ENCODE peak calls at places on chromosome 2, in six cellular contexts. U, Y, M, Q, E and I are unnamed samples.

GRCh38 chr2:134412639-134412999 is 158.7 kb downstream of the MGAT5 start:
- DNase-seq in E (no peak), M (no peak), U (no peak), Q (no peak), Y (no peak), I (no peak)

GRCh38 chr2:17969661-17970060 is 91.2 kb downstream of the KCNS3 start:
- DNase-seq in U (no peak), E (no peak), Y (no peak), M (no peak), Q (no peak), I (no peak)

GRCh38 chr2:239673641-239674040 is 272.8 kb upstream of the HDAC4 start:
- DNase-seq in Q (no peak), E (no peak), U (no peak), Y (no peak), M (no peak), I (no peak)

GRCh38 chr2:196566969-196567666 is 72.4 kb upstream of the CCDC150 start:
- DNase-seq in Q (no peak), Y (no peak), U (no peak), E (no peak), M (no peak), I (no peak)

GRCh38 chr2:223797811-223798721 is 39.3 kb downstream of the AP1S3 start:
- DNase-seq in Y (peak; percentile 24), U (peak; percentile 62), Q (no peak), E (peak; percentile 81), M (peak; percentile 73), I (no peak)

GRCh38 chr2:44938287-44939073 is 3.0 kb upstream of the SIX3 start:
- DNase-seq in U (no peak), M (no peak), Y (peak; percentile 76), Q (no peak), E (no peak), I (no peak)

GRCh38 chr2:52881606-52882005 is 886.0 kb upstream of the CHAC2 start:
- DNase-seq in Q (no peak), E (no peak), M (peak; percentile 56), Y (no peak), U (no peak), I (peak; percentile 23)

GRCh38 chr2:166000401-166000800 is 46.8 kb upstream of the TTC21B start:
- DNase-seq in U (no peak), Q (no peak), Y (no peak), E (no peak), M (no peak), I (no peak)

GRCh38 chr2:10909996-10910341 is 1.8 kb upstream of the KCNF1 start:
- DNase-seq in E (no peak), Y (no peak), Q (no peak), M (no peak), U (no peak), I (no peak)

GRCh38 chr2:227511955-227512354 is 40.0 kb downstream of the AGFG1 start:
- DNase-seq in Y (no peak), M (no peak), U (no peak), E (no peak), Q (no peak), I (no peak)

GRCh38 chr2:231123362-231123898 is 1.4 kb downstream of the HTR2B start:
- DNase-seq in Q (no peak), M (no peak), Y (peak; percentile 24), U (no peak), E (no peak), I (no peak)

GRCh38 chr2:157032019-157032418 is 225.5 kb upstream of the GALNT5 start:
- DNase-seq in Y (no peak), U (no peak), Q (peak; percentile 81), E (peak; percentile 82), M (peak; percentile 68), I (peak; percentile 37)

GRCh38 chr2:141501743-141502142 is 629.1 kb downstream of the LRP1B start:
- DNase-seq in U (no peak), Y (no peak), M (no peak), Q (no peak), E (no peak), I (no peak)

GRCh38 chr2:11749646-11750349 is 3.4 kb downstream of the LPIN1 start:
- DNase-seq in M (no peak), Y (no peak), Q (no peak), E (no peak), U (peak; percentile 55), I (no peak)

GRCh38 chr2:69603146-69603743 is 40.3 kb downstream of the AAK1 start:
- DNase-seq in Q (no peak), E (no peak), Y (no peak), M (no peak), U (no peak), I (no peak)

GRCh38 chr2:37436324-37436723 is 91.9 kb downstream of the QPCT start:
- DNase-seq in Q (no peak), Y (no peak), U (no peak), M (no peak), E (no peak), I (no peak)

GRCh38 chr2:105179469-105180372 is 61.8 kb upstream of the GPR45 start:
- DNase-seq in E (peak; percentile 83), U (peak; percentile 42), M (peak; percentile 93), Q (no peak), Y (peak; percentile 68), I (peak; percentile 69)

GRCh38 chr2:70707706-70708105 is 60.3 kb downstream of the ADD2 start:
- DNase-seq in Y (no peak), U (no peak), E (no peak), Q (no peak), M (no peak), I (no peak)

GRCh38 chr2:7812231-7812995 is 869.4 kb upstream of the ID2 start:
- DNase-seq in Q (peak; percentile 22), E (no peak), Y (no peak), M (peak; percentile 56), U (no peak), I (no peak)

GRCh38 chr2:30178618-30179404 is 32.0 kb downstream of the YPEL5 start:
- DNase-seq in E (no peak), Q (peak; percentile 13), U (no peak), M (peak; percentile 96), Y (no peak), I (no peak)

DNA sequence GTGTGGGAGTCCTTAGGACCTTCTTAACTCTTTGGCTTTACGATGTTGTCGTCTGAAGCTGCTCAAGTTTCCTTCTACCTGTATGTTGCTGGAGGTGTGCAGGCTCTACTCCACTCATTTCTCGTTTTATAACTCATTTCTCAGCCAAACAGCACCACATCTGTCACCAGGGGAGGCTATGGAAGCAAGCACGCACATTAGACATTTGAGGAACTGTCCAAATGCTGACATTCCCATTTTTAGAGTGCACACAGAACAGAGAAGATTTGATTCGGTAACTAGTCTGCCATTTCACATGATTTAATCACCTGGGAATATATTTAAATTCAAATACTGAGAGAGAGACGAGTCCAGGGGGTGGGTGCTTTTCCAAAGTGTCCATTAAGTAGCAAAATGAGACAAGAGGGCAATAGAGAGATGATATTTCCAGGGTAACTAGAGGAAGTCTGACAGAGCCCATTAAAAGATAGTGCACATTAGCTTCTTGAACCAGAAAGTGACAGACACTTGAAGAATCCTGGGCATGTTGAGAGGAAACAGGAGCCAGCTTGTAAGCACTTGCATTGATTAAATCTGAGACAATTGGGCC is 793.3 kb downstream of the TDRD15 start:
- DNase-seq in M (peak; percentile 9), Y (no peak), E (peak; percentile 10), U (no peak), Q (no peak), I (no peak)
- TF ChIP-seq CTCF in M (no peak), Y (no peak), E (no peak), U (no peak), Q (no peak), I (peak; percentile 11)

DNA sequence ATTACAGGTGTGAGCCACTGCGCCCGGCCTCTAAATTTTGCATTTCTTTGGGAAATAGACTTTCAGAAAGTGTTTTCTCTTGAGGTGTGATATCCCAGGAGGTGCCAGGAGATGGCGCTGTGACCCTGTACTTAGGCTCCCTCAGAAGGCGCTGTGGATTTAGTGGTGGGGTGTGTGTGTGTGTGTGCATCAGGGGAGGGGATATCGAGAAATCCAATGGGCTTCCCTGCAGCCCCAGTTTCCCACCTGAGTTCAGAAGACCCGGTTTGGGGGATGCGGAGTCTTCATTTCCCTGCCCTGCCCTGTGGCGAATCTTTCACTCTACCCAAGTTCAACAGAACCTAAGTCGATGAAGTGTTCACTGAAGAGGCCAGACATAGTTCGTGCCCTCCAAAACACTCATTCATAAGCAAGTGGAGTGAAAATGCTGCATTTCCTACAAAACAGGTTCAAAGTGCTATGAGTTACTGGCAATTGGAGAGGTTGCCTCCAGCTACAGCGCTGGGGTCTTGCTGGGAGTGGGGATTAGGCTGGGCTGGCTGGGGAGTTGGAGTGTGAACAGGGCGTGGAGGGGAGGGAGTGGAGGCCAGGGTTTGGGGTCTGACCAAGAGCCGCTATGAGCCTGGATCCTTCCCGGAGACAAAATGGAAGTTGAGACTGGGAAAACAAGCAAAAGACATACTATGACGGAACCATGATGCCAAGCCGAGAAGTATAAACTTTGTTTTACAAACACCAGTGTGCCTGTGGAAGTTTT is 6.5 kb upstream of the WNT6 start:
- DNase-seq in E (peak; percentile 77), U (peak; percentile 70), M (peak; percentile 67), Q (no peak), Y (peak; percentile 89), I (no peak)
- TF ChIP-seq CTCF in E (peak; percentile 82), U (peak; percentile 85), M (peak; percentile 89), Q (peak; percentile 78), Y (peak; percentile 89), I (peak; percentile 91)

DNA sequence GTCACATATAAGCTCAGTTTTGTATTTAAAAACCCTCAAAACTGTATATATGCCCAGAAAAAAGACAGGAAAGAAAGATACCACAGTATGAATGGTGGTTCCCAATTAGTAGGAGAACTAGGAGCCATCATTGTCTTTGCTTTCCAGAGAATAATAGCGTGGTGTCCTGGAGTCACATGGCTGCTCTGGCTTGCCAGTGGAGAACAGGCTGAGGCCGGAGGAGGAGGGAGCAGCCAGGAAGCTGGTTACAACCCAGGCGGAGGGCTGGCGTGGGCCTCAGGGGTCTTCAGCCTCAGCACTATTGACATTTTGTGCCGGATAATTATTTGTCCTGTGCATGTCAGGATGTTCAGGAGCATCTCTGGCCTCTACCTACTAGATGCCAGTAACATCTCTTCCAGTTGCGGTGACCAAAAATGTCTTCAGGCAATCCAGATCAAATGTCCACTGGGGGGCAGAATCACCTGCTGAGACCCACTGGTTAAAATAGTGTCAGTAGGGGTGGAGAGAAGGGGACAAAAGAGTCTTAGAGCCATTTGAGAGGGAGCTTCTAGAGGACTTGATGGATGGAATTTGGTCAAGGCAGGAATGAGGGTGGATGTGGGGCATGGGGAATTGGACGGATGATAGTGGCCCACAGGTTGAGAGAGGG is 144.8 kb downstream of the AGAP1 start:
- DNase-seq in M (no peak), U (no peak), E (no peak), Y (peak; percentile 48), Q (no peak), I (no peak)
- TF ChIP-seq CTCF in M (no peak), U (no peak), E (no peak), Y (peak; percentile 57), Q (no peak), I (peak; percentile 30)

GRCh38 chr2:177265386-177265690 is 811 bp upstream of the NFE2L2 start:
- DNase-seq in Y (peak; percentile 48), Q (no peak), M (no peak), E (peak; percentile 53), U (peak; percentile 40), I (no peak)
- TF ChIP-seq CTCF in Y (peak; percentile 44), Q (peak; percentile 48), M (no peak), E (peak; percentile 58), U (peak; percentile 42), I (peak; percentile 45)

DNA sequence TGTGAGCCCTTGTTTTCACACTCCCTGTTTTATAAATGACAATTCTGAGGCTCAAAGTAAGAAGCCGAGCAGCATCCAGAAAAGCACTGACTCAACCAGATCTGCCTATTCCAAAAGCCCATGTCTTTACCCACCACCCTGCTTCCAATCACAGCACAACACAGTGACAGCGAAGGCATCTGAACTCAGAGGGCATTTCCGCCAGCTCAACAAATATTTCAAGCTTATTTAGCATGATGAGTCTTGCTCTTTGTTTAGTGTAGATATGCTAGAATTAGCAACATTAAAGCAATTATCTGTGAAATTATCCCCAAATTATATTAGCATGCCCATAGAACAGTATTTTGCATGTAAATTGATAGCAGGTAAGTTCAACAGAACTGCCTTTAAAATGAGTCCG is 359.1 kb upstream of the RAB6C start:
- DNase-seq in Y (no peak), M (no peak), Q (no peak), U (no peak), E (peak; percentile 23), I (no peak)
- TF ChIP-seq CTCF in Y (no peak), M (no peak), Q (no peak), U (no peak), E (no peak), I (no peak)